ENCODE peak calls at places on chromosomes 12 and 14, in four cellular contexts. F is nephron progenitor cell, B is fibroblast of lung, M is mucosa of descending colon. Q is an unnamed sample.

GRCh38 chr12:67025543-67026114 is 243.5 kb upstream of the CAND1 start:
- DNase-seq in F (peak), B (no peak), M (no peak), Q (no peak)

GRCh38 chr14:52078721-52079120 is 9.9 kb upstream of the NID2 start:
- DNase-seq in F (no peak), B (no peak), M (no peak), Q (no peak)

GRCh38 chr12:40792792-40793386 is 100.7 kb downstream of the CNTN1 start:
- DNase-seq in F (no peak), B (no peak), M (no peak), Q (no peak)

GRCh38 chr12:55742719-55743130 is at the start of gene GDF11:
- DNase-seq in F (no peak), B (peak), M (peak), Q (peak)

GRCh38 chr14:36056846-36057245 is 119.7 kb downstream of the PTCSC3 start:
- DNase-seq in F (no peak), B (no peak), M (no peak), Q (no peak)

GRCh38 chr14:96839251-96839650 is 42.1 kb downstream of the VRK1 start:
- DNase-seq in F (no peak), B (no peak), M (no peak), Q (no peak)

GRCh38 chr14:101457936-101458535 is 103.3 kb upstream of the DIO3 start:
- DNase-seq in F (no peak), B (no peak), M (no peak), Q (no peak)

GRCh38 chr12:99281277-99281676 is 366.3 kb upstream of the GARIN6 start:
- DNase-seq in F (no peak), B (peak), M (no peak), Q (no peak)

GRCh38 chr14:64929003-64929337 is 13.6 kb downstream of the GPX2 start:
- DNase-seq in F (no peak), B (no peak), M (no peak), Q (no peak)

Q was measured in left lung.